ENCODE peak calls at places on chromosome 18, in six cellular contexts. B is stimulated activated naive CD4-positive, alpha-beta T cell; R is Right ventricle myocardium superior; P is Caki2; O is HEK293T; J is NCI-H1105. C is an unnamed sample.

GRCh38 chr18:51568151-51568550 is 370.7 kb upstream of the MEX3C start:
- DNase-seq in J (no peak), R (no peak), B (no peak), P (no peak), O (no peak), C (no peak)

GRCh38 chr18:63970803-63971191 is 916 bp downstream of the SERPINB8 start:
- DNase-seq in O (no peak), R (peak; percentile 65), B (no peak), J (no peak), P (no peak), C (no peak)

GRCh38 chr18:23733895-23734294 is 44.6 kb downstream of the LAMA3 start:
- DNase-seq in J (no peak), R (no peak), P (no peak), B (no peak), O (no peak), C (no peak)

GRCh38 chr18:45731706-45732105 is 7.7 kb downstream of the SLC14A1 start:
- DNase-seq in P (no peak), J (no peak), R (no peak), O (no peak), B (no peak), C (no peak)

GRCh38 chr18:62957885-62958472 is 242.6 kb downstream of the PHLPP1 start:
- DNase-seq in R (no peak), P (peak; percentile 2), B (peak; percentile 13), J (no peak), O (no peak), C (peak; percentile 67)

GRCh38 chr18:55485666-55486065 is 102.3 kb downstream of the TCF4 start:
- DNase-seq in J (no peak), B (no peak), O (no peak), P (no peak), R (no peak), C (no peak)

GRCh38 chr18:25033747-25034471 is 318.1 kb downstream of the ZNF521 start:
- DNase-seq in R (no peak), O (no peak), B (no peak), J (no peak), P (no peak), C (no peak)

GRCh38 chr18:26335139-26335933 is 109.1 kb downstream of the TAF4B start:
- DNase-seq in B (no peak), R (no peak), J (no peak), P (no peak), O (no peak), C (no peak)

GRCh38 chr18:51637881-51638280 is 440.4 kb upstream of the MEX3C start:
- DNase-seq in J (no peak), R (no peak), B (no peak), P (no peak), O (no peak), C (no peak)